ENCODE peak calls at places on chromosomes 7 and 10, in eight cellular contexts. Z is left ventricle myocardium inferior; T is activated CD8-positive, alpha-beta T cell treated with anti-CD3 and anti-CD28 coated beads for 36 hours; H is epithelial cell of esophagus; K is suprapubic skin; L is PC-9; I is choroid plexus epithelial cell; W is body of pancreas. E is an unnamed sample.

GRCh38 chr10:132974249-132974796 is 32.0 kb upstream of the CFAP46 start:
- DNase-seq in W (peak), T (no peak), L (no peak), K (peak), Z (peak), I (no peak), H (no peak), E (no peak)

GRCh38 chr10:13890617-13891541 is 304.1 kb downstream of the PRPF18 start:
- DNase-seq in I (peak), W (no peak), K (no peak), L (no peak), Z (no peak), H (peak), T (no peak), E (no peak)

GRCh38 chr10:3848005-3848767 is 63.2 kb upstream of the KLF6 start:
- DNase-seq in H (peak), T (no peak), I (peak), K (no peak), Z (no peak), W (no peak), L (no peak), E (no peak)

GRCh38 chr7:132915652-132916051 is 166.2 kb downstream of the CHCHD3 start:
- DNase-seq in H (no peak), Z (no peak), K (no peak), W (no peak), T (no peak), I (no peak), L (no peak), E (no peak)

GRCh38 chr10:23530079-23530478 is 91.2 kb downstream of the OTUD1 start:
- DNase-seq in H (peak), W (no peak), I (peak), Z (no peak), T (no peak), K (no peak), L (no peak), E (no peak)

GRCh38 chr10:44932338-44933116 is 21.4 kb downstream of the TMEM72 start:
- DNase-seq in Z (peak), H (peak), K (peak), I (peak), L (peak), T (peak), W (peak), E (peak)

GRCh38 chr7:15086171-15086745 is 183.7 kb upstream of the DGKB start:
- DNase-seq in K (no peak), Z (no peak), T (no peak), H (peak), L (no peak), I (peak), W (no peak), E (no peak)

GRCh38 chr10:73529089-73529832 is 33.4 kb upstream of the PPP3CB start:
- DNase-seq in T (peak), L (peak), Z (no peak), I (peak), H (peak), K (no peak), W (peak), E (peak)

GRCh38 chr7:44085549-44085948 is 3.2 kb upstream of the POLM start:
- DNase-seq in H (no peak), W (no peak), Z (peak), K (no peak), T (no peak), I (no peak), L (no peak), E (no peak)
- TF ChIP-seq CTCF in H (no peak), W (no peak), Z (no peak), K (no peak), T (no peak), I (peak), L (peak), E (no peak)

GRCh38 chr10:6313107-6313895 is 110.6 kb downstream of the PFKFB3 start:
- DNase-seq in I (no peak), K (no peak), T (no peak), W (no peak), Z (no peak), H (no peak), L (no peak), E (no peak)
- TF ChIP-seq CTCF in I (no peak), K (no peak), T (no peak), W (no peak), Z (no peak), H (no peak), L (no peak), E (no peak)

DNA sequence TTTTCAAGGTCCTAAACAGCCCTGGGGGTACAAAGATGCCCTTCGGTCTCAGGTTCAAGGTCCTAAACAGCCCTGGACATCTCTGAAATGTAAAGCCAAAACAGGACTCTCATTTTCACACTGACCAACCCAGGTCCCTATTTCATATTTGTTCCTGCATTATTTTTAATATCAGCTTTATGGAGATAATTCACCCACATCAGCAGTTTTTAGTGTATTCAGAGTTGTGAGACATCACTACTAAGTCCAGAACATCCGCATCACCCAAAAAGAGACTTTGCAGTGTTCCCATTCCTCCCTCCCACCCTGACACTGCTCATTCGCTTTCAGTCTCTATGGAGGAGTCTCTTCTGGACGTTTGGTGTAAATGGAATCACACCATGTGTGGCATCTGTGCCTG is 420.2 kb downstream of the PTPRN2 start:
- DNase-seq in Z (no peak), W (no peak), K (no peak), H (no peak), T (no peak), I (no peak), L (no peak), E (no peak)
- TF ChIP-seq CTCF in Z (no peak), W (no peak), K (no peak), H (no peak), T (no peak), I (no peak), L (no peak), E (no peak)

DNA sequence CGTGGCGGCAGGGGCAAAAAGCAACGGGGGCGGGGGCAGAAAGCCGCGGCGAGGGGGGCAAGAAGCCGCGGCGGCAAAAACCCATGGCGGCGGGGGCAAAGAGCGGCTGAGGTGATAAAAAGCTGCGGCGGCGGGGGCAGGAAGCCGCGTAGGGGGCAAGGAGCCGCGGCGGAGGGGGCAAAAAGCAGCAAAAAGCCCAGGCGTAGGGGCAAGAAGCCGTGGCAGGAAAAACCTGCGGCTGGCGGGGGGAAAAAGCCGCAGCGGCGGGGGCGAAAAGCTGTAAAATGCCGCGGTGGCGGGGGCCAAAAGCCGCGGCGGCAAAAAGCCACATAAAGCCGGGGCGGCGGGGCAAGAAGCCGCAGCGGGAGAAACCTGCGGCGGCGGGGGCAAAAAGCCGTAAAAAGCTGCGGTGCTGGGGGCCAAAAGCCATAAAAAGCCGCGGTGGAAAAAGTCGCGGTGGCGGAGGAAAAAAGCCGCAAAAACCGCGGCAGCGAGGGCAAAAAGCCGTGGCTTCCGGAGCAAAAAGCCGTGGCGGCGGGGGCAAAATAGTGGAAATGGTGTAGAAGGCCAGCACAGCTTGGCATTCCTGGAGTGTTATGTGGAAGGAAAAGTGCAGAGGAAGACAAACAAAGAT is 487.8 kb downstream of the ZNF33B start:
- DNase-seq in H (no peak), Z (no peak), L (no peak), T (no peak), W (no peak), K (no peak), I (no peak), E (no peak)
- TF ChIP-seq CTCF in H (no peak), Z (no peak), L (no peak), T (no peak), W (no peak), K (no peak), I (no peak), E (no peak)

DNA sequence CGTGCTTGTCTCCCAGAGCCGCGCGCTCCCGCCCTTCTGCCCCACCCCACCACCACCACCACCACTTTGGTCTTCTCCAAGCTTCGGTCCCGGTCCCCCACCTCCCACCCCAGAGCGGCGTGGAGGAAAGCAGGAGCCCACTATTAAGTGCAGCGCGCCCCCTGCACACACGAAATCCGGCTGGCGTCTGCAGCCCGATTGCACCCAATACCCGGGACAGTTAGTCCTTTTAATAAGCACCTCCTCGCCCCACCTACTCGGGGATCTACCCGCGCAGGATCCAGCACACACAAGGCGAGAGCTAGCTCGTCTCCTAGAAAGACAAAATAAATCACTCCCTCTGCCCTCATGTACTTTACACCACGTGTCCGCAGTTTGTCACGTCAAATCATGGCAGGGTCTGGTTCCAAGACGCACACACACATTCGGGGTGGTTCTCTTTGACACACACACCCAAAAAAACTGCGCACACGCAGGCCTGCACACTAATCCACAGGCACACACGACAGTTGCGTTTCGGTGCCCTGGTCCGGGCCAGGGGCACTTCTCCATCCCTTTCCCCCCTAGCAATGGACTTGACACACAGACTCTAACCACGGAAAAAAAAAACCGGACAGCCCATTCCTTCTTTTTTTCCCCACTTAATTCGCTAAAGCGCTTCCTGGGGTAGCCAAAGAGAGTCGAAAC is 1.6 kb downstream of the SFMBT2 start:
- DNase-seq in I (no peak), T (peak), H (no peak), L (no peak), W (no peak), K (no peak), Z (peak), E (peak)
- TF ChIP-seq CTCF in I (no peak), T (no peak), H (no peak), L (no peak), W (no peak), K (no peak), Z (no peak), E (no peak)

GRCh38 chr7:144763291-144763690 is 72.6 kb downstream of the TPK1 start:
- DNase-seq in I (no peak), W (no peak), K (no peak), L (no peak), T (no peak), H (no peak), Z (no peak), E (no peak)

GRCh38 chr7:144761493-144761892 is 74.4 kb downstream of the TPK1 start:
- DNase-seq in Z (peak), K (no peak), H (peak), W (no peak), T (no peak), L (no peak), I (no peak), E (no peak)

DNA sequence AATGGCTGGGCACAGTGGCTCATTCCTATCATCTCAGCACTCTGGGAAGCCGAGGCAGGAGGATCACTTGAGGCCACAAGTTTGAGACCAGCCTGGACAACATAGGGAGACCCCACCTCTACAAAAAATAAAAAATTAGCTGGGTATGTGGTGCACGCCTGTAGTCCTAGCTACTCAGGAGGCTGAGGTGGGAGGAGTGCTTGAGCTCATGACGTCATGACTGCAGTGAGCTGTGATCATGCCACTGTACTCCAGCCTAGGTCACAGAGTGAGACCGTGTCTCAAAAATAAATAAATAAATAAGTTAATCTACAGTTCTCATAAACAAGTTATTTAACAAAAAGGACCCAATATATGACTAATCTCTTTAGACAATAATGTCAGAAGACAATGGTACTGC is 76.2 kb downstream of the TPK1 start:
- DNase-seq in T (no peak), W (no peak), H (no peak), Z (no peak), I (no peak), L (no peak), K (no peak), E (no peak)
- TF ChIP-seq CTCF in T (no peak), W (no peak), H (no peak), Z (no peak), I (no peak), L (no peak), K (no peak), E (no peak)

GRCh38 chr7:17010637-17011300 is 129.0 kb upstream of the AGR3 start:
- DNase-seq in H (no peak), K (no peak), L (no peak), T (peak), I (no peak), W (no peak), Z (no peak), E (no peak)

GRCh38 chr7:17007841-17008240 is 126.1 kb upstream of the AGR3 start:
- DNase-seq in W (no peak), L (peak), K (no peak), Z (no peak), I (no peak), H (peak), T (no peak), E (no peak)

GRCh38 chr7:17013204-17013603 is 131.4 kb upstream of the AGR3 start:
- DNase-seq in I (no peak), T (no peak), W (no peak), Z (no peak), K (no peak), L (no peak), H (no peak), E (no peak)

GRCh38 chr7:17005277-17005676 is 123.5 kb upstream of the AGR3 start:
- DNase-seq in H (no peak), W (no peak), L (no peak), I (no peak), Z (no peak), T (no peak), K (no peak), E (no peak)

GRCh38 chr7:17009007-17009719 is 127.4 kb upstream of the AGR3 start:
- DNase-seq in K (no peak), T (no peak), L (no peak), W (no peak), Z (no peak), H (peak), I (peak), E (no peak)
- TF ChIP-seq CTCF in K (no peak), T (peak), L (peak), W (no peak), Z (peak), H (peak), I (peak), E (no peak)

GRCh38 chr7:122901250-122901649 is 15.0 kb upstream of the CADPS2 start:
- DNase-seq in H (no peak), W (no peak), Z (no peak), L (no peak), I (no peak), K (no peak), T (no peak), E (no peak)

GRCh38 chr7:122902751-122903495 is 16.7 kb upstream of the CADPS2 start:
- DNase-seq in Z (no peak), K (no peak), I (no peak), H (no peak), L (no peak), T (no peak), W (no peak), E (no peak)
- TF ChIP-seq CTCF in Z (no peak), K (no peak), I (peak), H (peak), L (no peak), T (no peak), W (no peak), E (no peak)

GRCh38 chr7:46652317-46652716 is 731.2 kb upstream of the IGFBP3 start:
- DNase-seq in T (no peak), Z (no peak), K (no peak), H (no peak), W (no peak), I (no peak), L (no peak), E (no peak)

GRCh38 chr7:46651561-46652088 is 730.6 kb upstream of the IGFBP3 start:
- DNase-seq in Z (no peak), I (no peak), W (no peak), T (no peak), H (peak), K (no peak), L (peak), E (no peak)

GRCh38 chr7:46653848-46654247 is 732.8 kb upstream of the IGFBP3 start:
- DNase-seq in T (no peak), I (no peak), Z (no peak), K (no peak), L (no peak), H (no peak), W (no peak), E (no peak)

GRCh38 chr7:46658281-46658680 is 737.2 kb upstream of the IGFBP3 start:
- DNase-seq in I (peak), W (no peak), K (no peak), L (no peak), H (peak), T (no peak), Z (no peak), E (no peak)

DNA sequence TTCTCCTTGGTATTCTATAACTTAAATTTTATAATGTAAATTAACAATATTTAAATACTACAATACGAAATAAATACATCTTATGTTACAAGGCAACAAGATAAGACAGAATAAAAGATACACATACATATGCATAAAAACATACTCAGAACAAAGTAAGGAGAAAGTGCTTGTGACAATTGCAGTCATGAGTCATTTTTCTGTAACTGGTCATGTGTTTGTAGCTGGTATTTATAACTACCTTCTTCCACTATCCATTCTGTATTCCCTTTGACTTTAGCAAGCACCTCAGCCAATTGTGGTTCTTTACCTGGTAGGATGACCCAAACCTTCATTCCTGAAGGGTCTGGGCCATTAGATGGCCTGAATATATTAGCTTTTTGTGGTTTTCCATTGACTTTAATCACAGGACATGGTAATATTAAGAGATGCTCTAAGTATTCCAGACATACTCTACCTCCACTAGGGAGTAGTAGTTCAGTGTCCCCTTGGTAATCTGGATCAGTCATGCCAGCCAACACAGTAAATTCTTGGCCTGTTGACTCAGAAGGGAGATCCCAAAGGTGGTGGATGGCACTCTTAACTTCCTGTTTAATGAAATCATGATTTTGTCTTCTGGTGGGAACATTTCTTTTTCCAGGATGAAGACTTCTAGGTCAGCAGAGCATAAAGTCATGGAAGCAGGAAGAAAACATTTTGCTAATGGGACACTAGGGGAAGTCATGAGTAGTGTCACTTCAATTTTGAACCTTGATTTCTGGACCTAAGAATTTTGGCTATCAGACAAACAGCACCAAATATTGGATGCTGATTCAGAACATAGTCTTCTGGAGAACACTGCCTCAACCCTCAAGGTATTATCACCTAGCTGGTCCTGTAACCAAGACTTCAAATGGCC is 733.7 kb upstream of the IGFBP3 start:
- DNase-seq in L (no peak), T (no peak), W (no peak), Z (no peak), K (no peak), H (peak), I (peak), E (no peak)
- TF ChIP-seq CTCF in L (no peak), T (no peak), W (no peak), Z (no peak), K (no peak), H (no peak), I (no peak), E (no peak)

DNA sequence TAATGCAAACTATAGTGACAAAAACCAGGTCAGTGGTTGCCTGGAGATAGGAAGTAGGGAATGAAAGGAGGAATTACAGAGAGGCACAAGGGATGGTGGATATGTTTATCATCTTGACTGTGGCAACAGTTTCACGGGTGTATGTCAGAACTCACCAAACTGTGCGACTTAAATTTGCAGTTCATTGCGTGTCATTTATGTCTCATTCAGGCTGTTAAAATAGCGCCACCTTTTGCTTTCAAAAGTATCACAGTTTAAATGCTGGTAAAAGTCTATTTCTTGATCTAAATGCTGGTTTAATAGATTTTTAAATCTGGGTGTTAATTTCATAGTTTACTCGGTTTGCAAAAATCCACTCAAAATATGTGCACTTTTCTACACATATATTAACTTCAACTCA is 51.0 kb downstream of the PTTG1IP2 start:
- DNase-seq in W (no peak), L (no peak), H (peak), I (peak), K (no peak), T (no peak), Z (no peak), E (no peak)
- TF ChIP-seq CTCF in W (no peak), L (no peak), H (peak), I (peak), K (no peak), T (no peak), Z (peak), E (no peak)